ENCODE peak calls at places on chromosome 10, in four cellular contexts. G, C, T and P are unnamed samples.

GRCh38 chr10:109866995-109867635 is 56.2 kb downstream of the XPNPEP1 start:
- DNase-seq in G (no peak), T (no peak), C (no peak), P (no peak)

GRCh38 chr10:123157210-123157609 is 3.0 kb downstream of the BUB3 start:
- DNase-seq in G (no peak), C (peak), T (no peak), P (no peak)

GRCh38 chr10:129730272-129730992 is 233.6 kb downstream of the EBF3 start:
- DNase-seq in C (no peak), T (no peak), G (no peak), P (no peak)

GRCh38 chr10:929965-930364 is 1.5 kb downstream of the LARP4B start:
- DNase-seq in T (no peak), C (no peak), G (no peak), P (no peak)

GRCh38 chr10:119393019-119393418 is 149.5 kb downstream of the RGS10 start:
- DNase-seq in C (no peak), G (no peak), T (no peak), P (no peak)

GRCh38 chr10:132506711-132507466 is 30.7 kb upstream of the INPP5A start:
- DNase-seq in G (no peak), T (no peak), C (no peak), P (no peak)

GRCh38 chr10:6068422-6068821 is 6.3 kb upstream of the IL2RA start:
- DNase-seq in G (no peak), T (no peak), C (no peak), P (no peak)

GRCh38 chr10:60394444-60394843 is 4.8 kb upstream of the ANK3 start:
- DNase-seq in C (no peak), T (no peak), G (no peak), P (no peak)

GRCh38 chr10:51960494-51960895 is 261.1 kb upstream of the CSTF2T start:
- DNase-seq in C (peak), G (peak), T (no peak), P (peak)

GRCh38 chr10:20215547-20216152 is 399.4 kb downstream of the PLXDC2 start:
- DNase-seq in C (no peak), T (no peak), G (no peak), P (no peak)

GRCh38 chr10:33248638-33249037 is 85.8 kb downstream of the NRP1 start:
- DNase-seq in G (no peak), T (no peak), C (no peak), P (no peak)

GRCh38 chr10:5043716-5044115 is 40.1 kb upstream of the AKR1C2 start:
- DNase-seq in C (no peak), G (no peak), T (no peak), P (no peak)

GRCh38 chr10:71746344-71747037 is 26.8 kb downstream of the VSIR start:
- DNase-seq in G (peak), C (peak), T (no peak), P (no peak)

GRCh38 chr10:78524941-78525340 is 491.3 kb downstream of the RPS24 start:
- DNase-seq in G (no peak), C (no peak), T (no peak), P (no peak)

GRCh38 chr10:8393531-8393930 is 339.0 kb downstream of the GATA3 start:
- DNase-seq in G (no peak), T (no peak), C (no peak), P (no peak)

GRCh38 chr10:71735709-71736569 is 16.4 kb upstream of the C10orf105 start:
- DNase-seq in G (no peak), C (no peak), T (no peak), P (no peak)

GRCh38 chr10:73867126-73867807 is 7.1 kb downstream of the CAMK2G start:
- DNase-seq in T (no peak), C (no peak), G (no peak), P (no peak)

GRCh38 chr10:94402204-94403033 is at the start of gene TBC1D12:
- DNase-seq in T (peak), G (peak), C (peak), P (peak)

GRCh38 chr10:10794776-10795175 is 222.9 kb upstream of the CELF2 start:
- DNase-seq in C (no peak), T (no peak), G (no peak), P (no peak)

GRCh38 chr10:65891073-65891981 is 1034.5 kb upstream of the LRRTM3 start:
- DNase-seq in C (no peak), T (peak), G (no peak), P (no peak)

GRCh38 chr10:50885097-50885859 is at the start of gene A1CF:
- DNase-seq in C (peak), T (no peak), G (no peak), P (no peak)

GRCh38 chr10:100401631-100402328 is 54.7 kb downstream of the SCD start:
- DNase-seq in G (no peak), T (no peak), C (no peak), P (no peak)

GRCh38 chr10:124827474-124827873 is 25.9 kb downstream of the ABRAXAS2 start:
- DNase-seq in C (peak), T (no peak), G (peak), P (no peak)

GRCh38 chr10:11898033-11898371 is 74.8 kb downstream of the PROSER2 start:
- DNase-seq in T (no peak), C (no peak), G (no peak), P (no peak)

GRCh38 chr10:44864042-44864436 is 47.1 kb upstream of the TMEM72 start:
- DNase-seq in T (no peak), C (no peak), G (no peak), P (no peak)

GRCh38 chr10:7230956-7231355 is 179.9 kb downstream of the SFMBT2 start:
- DNase-seq in T (no peak), C (no peak), G (no peak), P (no peak)

GRCh38 chr10:92848441-92849233 is at the start of gene EXOC6:
- DNase-seq in T (peak), C (peak), G (peak), P (peak)

GRCh38 chr10:96651998-96652431 is 65.2 kb upstream of the TM9SF3 start:
- DNase-seq in C (no peak), G (no peak), T (peak), P (no peak)

GRCh38 chr10:129936923-129937300 is 27.2 kb downstream of the EBF3 start:
- DNase-seq in T (no peak), G (no peak), C (no peak), P (no peak)

GRCh38 chr10:96673318-96674099 is 46.8 kb downstream of the PIK3AP1 start:
- DNase-seq in T (peak), C (peak), G (no peak), P (no peak)

GRCh38 chr10:67801118-67801517 is 36.9 kb downstream of the DNAJC12 start:
- DNase-seq in G (no peak), T (no peak), C (no peak), P (no peak)

GRCh38 chr10:98141484-98142073 is 7.1 kb downstream of the R3HCC1L start:
- DNase-seq in T (no peak), G (no peak), C (no peak), P (no peak)

GRCh38 chr10:49679480-49679893 is at the start of gene C10orf53:
- DNase-seq in T (no peak), C (no peak), G (peak), P (no peak)

GRCh38 chr10:34139559-34139958 is 675.5 kb downstream of the PARD3 start:
- DNase-seq in C (no peak), T (no peak), G (no peak), P (no peak)

GRCh38 chr10:109895095-109895818 is 28.1 kb downstream of the XPNPEP1 start:
- DNase-seq in C (no peak), T (no peak), G (no peak), P (no peak)

GRCh38 chr10:62689712-62690111 is 114.8 kb upstream of the ADO start:
- DNase-seq in T (no peak), G (no peak), C (no peak), P (no peak)

GRCh38 chr10:26437637-26438461 is at the start of gene APBB1IP:
- DNase-seq in G (no peak), T (peak), C (no peak), P (no peak)

GRCh38 chr10:35643151-35643975 is 1.3 kb upstream of the FZD8 start:
- DNase-seq in C (no peak), G (peak), T (no peak), P (no peak)

GRCh38 chr10:89206402-89207180 is 526 bp downstream of the CH25H start:
- DNase-seq in C (no peak), G (no peak), T (no peak), P (no peak)

DNA sequence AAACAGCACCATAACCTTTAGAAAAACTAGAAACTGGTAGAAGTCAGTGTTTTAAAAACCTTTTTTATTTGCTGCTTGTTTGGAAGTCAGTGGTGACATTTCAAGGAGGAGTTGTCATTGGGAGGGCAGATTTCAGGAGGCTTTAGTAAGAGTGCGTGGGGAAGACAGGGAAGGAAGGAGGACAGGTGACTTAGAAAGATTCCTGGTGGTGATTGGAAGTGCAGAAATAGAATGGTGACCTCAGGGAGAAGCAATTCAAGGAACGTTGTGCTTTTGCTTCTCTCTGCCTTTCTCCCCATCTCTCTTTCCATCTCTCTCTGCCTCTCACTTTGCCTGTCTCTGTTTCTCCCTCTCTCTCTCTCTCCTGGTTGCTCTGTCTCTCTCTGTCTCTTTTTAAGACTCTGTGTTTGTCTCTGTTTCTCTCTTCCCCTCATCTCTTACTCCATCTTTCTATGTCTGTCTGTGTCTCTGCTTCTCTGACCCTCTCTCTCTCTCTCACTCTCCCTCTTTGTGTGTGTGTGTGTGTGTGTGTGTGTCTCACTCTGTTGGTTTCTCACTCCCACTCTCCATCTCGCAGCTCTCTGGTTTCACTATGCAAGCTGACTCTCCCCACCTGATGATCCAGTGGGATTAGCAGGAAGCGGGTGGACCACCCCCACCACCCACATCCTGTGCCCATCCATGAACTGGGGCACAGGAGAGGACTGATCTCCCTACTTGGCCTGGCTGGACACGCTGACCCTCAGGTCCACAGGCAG is 10.9 kb upstream of the PFKP start:
- DNase-seq in G (no peak), T (no peak), C (no peak), P (no peak)
- H2AFZ ChIP-seq in G (no peak), T (no peak), C (no peak), P (no peak)

DNA sequence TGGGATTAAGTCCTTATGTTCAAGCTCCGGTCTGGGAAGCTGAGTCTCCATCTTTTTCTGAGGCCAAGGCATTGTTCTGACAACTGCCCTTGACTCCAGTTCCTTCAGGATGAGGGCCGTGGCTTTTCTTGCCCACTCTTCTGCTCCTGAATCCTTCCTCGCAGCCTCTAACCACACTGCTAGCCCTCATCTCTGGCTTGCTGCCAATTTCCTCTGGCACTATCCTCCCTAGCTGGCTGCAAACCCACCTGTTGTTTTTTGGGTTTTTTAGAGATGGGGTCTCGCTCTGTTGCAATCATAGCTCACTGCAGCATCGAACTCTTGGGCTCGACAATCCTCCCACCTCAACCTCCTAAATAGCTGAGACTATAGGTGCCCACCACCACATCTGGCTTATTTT is 206.7 kb downstream of the SKIDA1 start:
- DNase-seq in C (no peak), G (no peak), T (no peak), P (no peak)
- TF ChIP-seq ATF3 in C (no peak), G (no peak), T (no peak), P (no peak)

GRCh38 chr10:3464760-3465405 is 292.3 kb upstream of the PITRM1 start:
- DNase-seq in G (no peak), T (no peak), C (no peak), P (no peak)
- H2AFZ ChIP-seq in G (no peak), T (no peak), C (no peak), P (no peak)

GRCh38 chr10:58802047-58802446 is 289.4 kb downstream of the BICC1 start:
- DNase-seq in G (no peak), T (no peak), C (peak), P (no peak)

GRCh38 chr10:58796242-58796641 is 283.6 kb downstream of the BICC1 start:
- DNase-seq in G (no peak), C (no peak), T (no peak), P (no peak)

GRCh38 chr10:58796834-58797233 is 284.2 kb downstream of the BICC1 start:
- DNase-seq in C (no peak), T (no peak), G (no peak), P (no peak)

DNA sequence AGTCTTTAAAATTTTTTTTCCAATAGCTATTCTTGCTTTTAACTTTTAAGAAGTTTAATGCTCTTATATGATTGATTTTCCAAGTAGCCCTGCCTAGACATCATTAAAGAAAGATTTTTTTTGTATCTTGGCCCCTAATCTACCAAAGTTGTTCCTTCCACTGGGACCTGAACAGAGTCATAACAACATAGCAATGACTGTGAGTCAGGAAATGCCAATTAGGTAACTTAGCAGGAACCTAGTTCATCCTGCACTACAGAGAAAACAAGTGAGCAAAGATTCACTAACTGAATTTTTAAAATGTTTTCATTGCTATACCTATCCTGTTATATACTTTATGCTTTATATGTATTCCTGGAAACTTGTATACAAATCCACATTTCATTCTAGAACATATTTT is 284.7 kb downstream of the BICC1 start:
- DNase-seq in G (no peak), C (no peak), T (no peak), P (no peak)
- TF ChIP-seq ATF3 in G (no peak), C (no peak), T (no peak), P (no peak)

GRCh38 chr10:30227481-30227880 is 121.6 kb downstream of the MTPAP start:
- DNase-seq in T (no peak), C (no peak), G (no peak), P (no peak)

GRCh38 chr10:30233186-30233958 is 115.7 kb downstream of the MTPAP start:
- DNase-seq in G (no peak), T (no peak), C (no peak), P (no peak)

GRCh38 chr10:30228638-30229037 is 120.4 kb downstream of the MTPAP start:
- DNase-seq in G (no peak), C (no peak), T (no peak), P (no peak)

GRCh38 chr10:30231709-30232108 is 117.4 kb downstream of the MTPAP start:
- DNase-seq in T (no peak), C (no peak), G (no peak), P (no peak)

GRCh38 chr10:30231071-30231652 is 117.9 kb downstream of the MTPAP start:
- DNase-seq in C (peak), G (no peak), T (no peak), P (no peak)
- H2AFZ ChIP-seq in C (no peak), G (no peak), T (peak), P (no peak)

DNA sequence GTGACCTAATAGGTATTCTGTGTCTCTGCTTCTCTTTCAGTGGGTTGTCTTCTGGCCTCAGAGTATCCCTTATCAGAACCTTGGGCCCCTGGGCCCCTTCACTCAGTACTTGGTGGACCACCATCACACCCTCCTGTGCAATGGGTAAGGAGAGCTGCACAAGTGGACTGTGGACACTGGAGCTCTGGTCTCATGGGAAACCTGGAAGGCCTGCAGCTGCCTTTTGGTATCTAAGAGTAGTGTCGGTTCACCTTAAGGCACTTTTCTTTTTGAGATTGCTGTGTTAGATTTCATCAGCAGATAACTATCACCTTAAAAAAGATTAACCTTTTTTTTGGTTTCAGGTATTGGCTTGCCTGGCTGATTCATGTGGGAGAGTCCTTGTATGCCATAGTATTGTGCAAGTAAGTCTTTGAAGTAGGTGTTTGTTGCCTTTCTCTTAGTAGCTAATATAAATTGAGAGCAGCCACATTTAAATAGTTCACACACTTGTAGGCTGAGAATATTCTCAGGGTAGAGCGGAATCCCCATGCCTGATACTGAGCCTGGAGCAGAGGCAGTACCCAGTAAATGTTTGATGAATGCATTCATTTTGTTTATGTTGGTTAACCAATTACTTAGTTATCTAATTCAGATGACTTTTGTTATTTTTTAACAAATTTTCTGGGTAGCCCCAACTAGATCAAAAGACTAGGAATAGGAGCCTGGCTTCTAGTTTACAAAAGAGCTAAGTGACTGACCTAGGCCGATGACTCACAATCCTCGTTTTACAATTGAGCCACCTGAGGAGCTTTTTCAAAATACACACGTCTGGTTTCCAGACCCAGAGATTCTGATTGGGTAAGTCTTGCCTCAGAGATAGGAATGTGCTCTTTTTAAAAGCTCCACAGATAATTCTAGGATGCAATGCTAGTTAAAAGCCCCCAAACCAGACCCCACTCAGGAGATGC is 3.6 kb downstream of the TMEM254 start:
- DNase-seq in C (peak), G (no peak), T (no peak), P (no peak)
- TF ChIP-seq ATF3 in C (no peak), G (no peak), T (no peak), P (no peak)

GRCh38 chr10:69645751-69646687 is 16.0 kb downstream of the FAM241B start:
- DNase-seq in C (no peak), G (no peak), T (no peak), P (no peak)
- H2AFZ ChIP-seq in C (no peak), G (no peak), T (no peak), P (no peak)

GRCh38 chr10:30435068-30435422 is 1.1 kb downstream of the MAP3K8 start:
- DNase-seq in C (no peak), G (no peak), T (no peak), P (no peak)
- TF ChIP-seq ATF3 in C (no peak), G (no peak), T (no peak), P (no peak)